ENCODE peak calls at places on chromosomes 1 and 21, in nine cellular contexts. L is brain microvascular endothelial cell, W is bronchial epithelial cell, Z is HFF-Myc, T is prostate gland, H is astrocyte of the spinal cord, U is AG09309, O is left ventricle myocardium inferior, P is cardiac fibroblast. K is an unnamed sample.

GRCh38 chr1:196678510-196678884 is 26.7 kb downstream of the CFH start:
- DNase-seq in P (peak), O (no peak), L (peak), W (peak), U (no peak), H (peak), T (no peak), Z (peak), K (no peak)

GRCh38 chr1:42003433-42003832 is 84.7 kb upstream of the HIVEP3 start:
- DNase-seq in P (peak), O (no peak), L (no peak), W (peak), T (peak), H (no peak), U (no peak), Z (no peak), K (no peak)

GRCh38 chr1:228058172-228058980 is 24.1 kb upstream of the ARF1 start:
- DNase-seq in O (no peak), H (no peak), U (no peak), T (no peak), L (no peak), W (no peak), Z (no peak), P (no peak), K (no peak)

GRCh38 chr1:2242814-2243725 is 15.0 kb downstream of the SKI start:
- DNase-seq in Z (no peak), P (no peak), W (no peak), U (no peak), H (no peak), T (no peak), O (peak), L (no peak), K (no peak)

GRCh38 chr1:195617157-195617556 is 991.1 kb downstream of the KCNT2 start:
- DNase-seq in P (no peak), H (no peak), W (no peak), O (no peak), L (no peak), Z (no peak), U (no peak), T (no peak), K (no peak)

GRCh38 chr1:94532077-94532476 is 9.5 kb downstream of the F3 start:
- DNase-seq in U (no peak), T (no peak), L (no peak), W (peak), P (no peak), Z (no peak), H (no peak), O (no peak), K (no peak)

GRCh38 chr1:15540201-15540600 is 13.6 kb downstream of the DNAJC16 start:
- DNase-seq in W (no peak), H (peak), O (no peak), U (no peak), L (peak), P (peak), T (no peak), Z (no peak), K (no peak)

GRCh38 chr1:83077411-83077810 is 921.5 kb downstream of the TTLL7 start:
- DNase-seq in U (no peak), L (no peak), T (no peak), H (no peak), P (no peak), W (no peak), Z (no peak), O (no peak), K (no peak)

GRCh38 chr1:183139281-183139942 is 46.7 kb upstream of the LAMC2 start:
- DNase-seq in Z (peak), U (no peak), W (peak), O (no peak), H (peak), T (no peak), L (no peak), P (peak), K (no peak)

GRCh38 chr1:194466706-194467105 is 1280.3 kb upstream of the B3GALT2 start:
- DNase-seq in T (no peak), L (peak), H (no peak), Z (no peak), P (no peak), U (no peak), W (no peak), O (no peak), K (no peak)

GRCh38 chr1:72435025-72435424 is 152.7 kb upstream of the NEGR1 start:
- DNase-seq in T (no peak), W (peak), P (no peak), Z (peak), L (peak), O (no peak), H (peak), U (no peak), K (peak)

GRCh38 chr1:192609110-192610079 is 26.6 kb upstream of the RGS13 start:
- DNase-seq in O (peak), W (no peak), T (peak), Z (no peak), H (no peak), P (no peak), L (no peak), U (no peak), K (peak)

GRCh38 chr1:54229281-54229891 is 29.4 kb downstream of the MRPL37 start:
- DNase-seq in Z (no peak), U (no peak), W (peak), O (no peak), T (no peak), L (no peak), H (peak), P (peak), K (no peak)

GRCh38 chr21:34511154-34511553 is 856 bp downstream of the KCNE1 start:
- DNase-seq in L (no peak), Z (no peak), T (no peak), O (no peak), H (no peak), P (peak), U (no peak), W (peak), K (no peak)

GRCh38 chr1:89633745-89634625 is 1.1 kb downstream of the LRRC8C start:
- DNase-seq in P (peak), U (no peak), L (no peak), H (peak), W (peak), Z (no peak), T (no peak), O (no peak), K (peak)

GRCh38 chr1:153730468-153730988 is 2.7 kb downstream of the INTS3 start:
- DNase-seq in U (no peak), P (no peak), O (no peak), L (no peak), H (no peak), T (no peak), Z (no peak), W (no peak), K (no peak)
- H3K4me3 ChIP-seq in U (no peak), P (no peak), O (peak), L (no peak), H (no peak), T (no peak), Z (no peak), W (no peak), K (peak)

GRCh38 chr1:245428681-245429080 is 273.9 kb downstream of the KIF26B start:
- DNase-seq in P (no peak), O (no peak), Z (no peak), U (no peak), T (no peak), L (no peak), W (no peak), H (no peak), K (no peak)
- TF ChIP-seq CTCF in P (no peak), O (no peak), Z (no peak), U (no peak), T (no peak), L (no peak), W (no peak), H (no peak), K (no peak)

GRCh38 chr1:7638078-7638477 is 133.0 kb upstream of the VAMP3 start:
- DNase-seq in U (no peak), W (no peak), P (peak), O (no peak), H (no peak), Z (no peak), L (no peak), T (no peak), K (no peak)

GRCh38 chr1:7639435-7640131 is 131.5 kb upstream of the VAMP3 start:
- DNase-seq in Z (no peak), L (no peak), O (no peak), U (no peak), W (no peak), T (no peak), P (no peak), H (no peak), K (no peak)

GRCh38 chr1:7634841-7635240 is 136.3 kb upstream of the VAMP3 start:
- DNase-seq in L (no peak), T (no peak), H (no peak), P (no peak), O (no peak), W (no peak), Z (no peak), U (no peak), K (no peak)

GRCh38 chr1:7633521-7634245 is 137.4 kb upstream of the VAMP3 start:
- DNase-seq in W (no peak), P (no peak), T (no peak), Z (no peak), L (no peak), U (no peak), H (no peak), O (no peak), K (no peak)

GRCh38 chr1:7636801-7637526 is 134.1 kb upstream of the VAMP3 start:
- DNase-seq in U (no peak), T (no peak), L (no peak), O (no peak), W (no peak), P (no peak), Z (no peak), H (no peak), K (no peak)
- H3K4me3 ChIP-seq in U (no peak), T (no peak), L (no peak), O (no peak), W (no peak), P (no peak), Z (no peak), H (no peak), K (no peak)

GRCh38 chr1:66757740-66758139 is 5.5 kb downstream of the DYNLT5 start:
- DNase-seq in P (no peak), U (no peak), H (no peak), T (no peak), W (no peak), L (no peak), O (no peak), Z (no peak), K (no peak)
- TF ChIP-seq CTCF in P (no peak), U (no peak), H (no peak), T (no peak), W (no peak), L (no peak), O (no peak), Z (no peak), K (no peak)